ENCODE peak calls at places on chromosome 18, in eight cellular contexts. A, T, I, D, L, C, U and E are unnamed samples.
A peak's percentile ranks its signal among the peaks of the same experiment; 100 is the strongest.

GRCh38 chr18:22703883-22704626 is 229.1 kb upstream of the RBBP8 start:
- DNase-seq in A (no peak), T (peak; percentile 23), I (no peak), D (peak; percentile 60), L (peak; percentile 60), C (peak; percentile 31), U (no peak), E (peak; percentile 30)

GRCh38 chr18:36514778-36515177 is 217.3 kb downstream of the FHOD3 start:
- DNase-seq in A (no peak), T (no peak), I (no peak), D (no peak), L (no peak), C (no peak), U (no peak), E (no peak)

GRCh38 chr18:7946724-7947377 is 379.7 kb downstream of the PTPRM start:
- DNase-seq in A (peak; percentile 38), T (no peak), I (peak; percentile 42), D (peak; percentile 73), L (peak; percentile 79), C (peak; percentile 74), U (peak; percentile 29), E (peak; percentile 53)

GRCh38 chr18:58394607-58395425 is 234.1 kb downstream of the ALPK2 start:
- DNase-seq in A (no peak), T (no peak), I (no peak), D (no peak), L (no peak), C (no peak), U (no peak), E (no peak)

GRCh38 chr18:906416-907170 is 1.9 kb downstream of the ADCYAP1 start:
- DNase-seq in A (no peak), T (no peak), I (no peak), D (peak; percentile 41), L (no peak), C (no peak), U (no peak), E (peak; percentile 14)

GRCh38 chr18:36620801-36621200 is 208.0 kb downstream of the TPGS2 start:
- DNase-seq in A (no peak), T (no peak), I (no peak), D (no peak), L (no peak), C (no peak), U (no peak), E (no peak)

GRCh38 chr18:67268530-67268929 is 248.0 kb downstream of the DSEL start:
- DNase-seq in A (no peak), T (no peak), I (no peak), D (no peak), L (no peak), C (no peak), U (no peak), E (no peak)

GRCh38 chr18:36337679-36338419 is 40.3 kb downstream of the FHOD3 start:
- DNase-seq in A (no peak), T (no peak), I (no peak), D (no peak), L (no peak), C (no peak), U (no peak), E (no peak)

GRCh38 chr18:670456-670996 is 13.1 kb downstream of the TYMS start:
- DNase-seq in A (no peak), T (no peak), I (no peak), D (no peak), L (no peak), C (no peak), U (no peak), E (no peak)

GRCh38 chr18:60117321-60117720 is 217.5 kb downstream of the PMAIP1 start:
- DNase-seq in A (no peak), T (no peak), I (no peak), D (no peak), L (no peak), C (no peak), U (no peak), E (no peak)

GRCh38 chr18:75854174-75854573 is 426.7 kb upstream of the SMIM21 start:
- DNase-seq in A (no peak), T (no peak), I (no peak), D (no peak), L (peak; percentile 33), C (no peak), U (peak; percentile 24), E (no peak)

GRCh38 chr18:24055878-24056277 is 41.3 kb downstream of the TTC39C start:
- DNase-seq in A (no peak), T (peak; percentile 13), I (no peak), D (no peak), L (no peak), C (no peak), U (no peak), E (no peak)

GRCh38 chr18:6055711-6056110 is 160.4 kb upstream of the TMEM200C start:
- DNase-seq in A (no peak), T (no peak), I (no peak), D (no peak), L (no peak), C (peak; percentile 90), U (no peak), E (no peak)

GRCh38 chr18:3458952-3459853 is 9.2 kb downstream of the TGIF1 start:
- DNase-seq in A (no peak), T (no peak), I (no peak), D (no peak), L (peak; percentile 88), C (peak; percentile 85), U (no peak), E (no peak)

DNA sequence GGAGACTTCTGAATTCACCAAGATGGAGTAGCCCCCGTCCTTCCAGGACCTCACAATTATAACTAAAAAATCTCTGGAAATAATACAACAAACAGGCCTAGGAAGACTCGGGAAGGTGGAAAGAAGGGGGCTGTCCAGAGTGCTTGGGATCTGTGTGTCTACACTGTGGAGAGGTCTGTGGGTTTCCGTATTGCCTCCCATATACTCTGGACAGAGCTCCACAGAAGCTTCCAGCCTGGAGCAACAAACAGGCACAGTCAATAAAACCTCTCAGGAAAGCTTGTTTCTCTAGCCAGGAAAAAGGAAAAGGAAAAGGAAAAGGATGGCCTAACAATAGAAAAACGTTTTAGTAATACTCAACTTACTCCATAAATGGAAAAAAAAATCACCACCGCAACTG is 655.9 kb downstream of the DSC3 start:
- DNase-seq in A (no peak), T (no peak), I (no peak), D (no peak), L (no peak), C (no peak), U (no peak), E (no peak)
- H3K4me3 ChIP-seq in A (no peak overlapping the region), T (no peak overlapping the region), I (no peak overlapping the region), D (no peak overlapping the region), L (no peak overlapping the region), C (no peak overlapping the region), U (no peak overlapping the region), E (no peak overlapping the region)

GRCh38 chr18:71808576-71808975 is 735.6 kb downstream of the CBLN2 start:
- DNase-seq in A (no peak), T (no peak), I (no peak), D (no peak), L (no peak), C (no peak), U (no peak), E (no peak)
- H3K9me3 ChIP-seq in A (no peaks in the 10 kb centered on the region), T (no peaks in the 10 kb centered on the region), I (peaks cover 3% of the 10 kb centered on the region), D (no peaks in the 10 kb centered on the region), L (no peaks in the 10 kb centered on the region), C (no peaks in the 10 kb centered on the region), U (no peaks in the 10 kb centered on the region), E (no peaks in the 10 kb centered on the region)

GRCh38 chr18:26863122-26863879 is 2.2 kb downstream of the AQP4 start:
- DNase-seq in A (peak; percentile 54), T (no peak), I (peak; percentile 92), D (peak; percentile 64), L (peak; percentile 33), C (no peak), U (peak; percentile 74), E (peak; percentile 59)
- TF ChIP-seq CTCF in A (no peak), T (no peak), I (no peak), D (no peak), L (no peak), C (no peak), U (no peak), E (no peak)

DNA sequence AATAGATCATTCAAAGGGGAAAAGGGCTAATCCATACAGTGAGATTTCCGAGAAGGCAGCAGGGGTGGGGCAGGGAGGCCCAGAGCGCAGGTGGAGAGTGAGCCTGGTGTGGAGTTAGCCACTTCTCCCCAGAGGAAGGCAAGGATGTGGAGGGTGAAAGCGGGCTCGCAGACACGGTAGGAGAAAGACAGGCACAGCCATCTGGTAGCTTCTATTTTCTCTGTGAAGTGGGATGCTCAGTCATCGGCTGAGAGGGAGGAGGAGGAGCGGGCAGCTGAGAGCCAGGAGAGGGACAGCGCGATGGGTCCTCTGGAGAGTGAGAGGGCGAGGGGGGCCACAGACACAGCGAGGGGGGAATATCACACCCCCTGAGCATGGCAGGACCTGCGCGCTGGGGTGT is 153.3 kb upstream of the NDUFV2 start:
- DNase-seq in A (no peak), T (no peak), I (no peak), D (no peak), L (no peak), C (peak; percentile 49), U (no peak), E (no peak)
- H3K4me3 ChIP-seq in A (no peak overlapping the region), T (no peak overlapping the region), I (no peak overlapping the region), D (no peak overlapping the region), L (no peak overlapping the region), C (peak overlapping the region; percentile 22), U (no peak overlapping the region), E (no peak overlapping the region)

DNA sequence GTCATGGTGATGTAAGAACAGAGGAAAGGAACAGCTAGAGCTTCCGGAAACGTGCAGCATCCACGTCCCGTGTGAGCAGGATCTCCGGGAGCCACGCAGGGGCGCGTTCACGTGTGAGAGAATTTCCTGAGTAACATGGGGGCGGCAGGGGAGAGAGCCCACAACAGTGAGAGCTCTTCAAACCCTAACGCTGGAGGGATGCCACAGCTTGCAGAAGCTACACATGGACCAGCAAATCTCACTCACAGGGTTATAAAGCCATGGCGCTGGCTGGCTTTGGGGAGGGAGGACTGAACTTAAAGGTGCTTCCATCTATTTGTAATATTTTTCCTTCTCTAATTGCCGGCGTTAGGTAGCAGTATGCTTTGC is 250.5 kb upstream of the SALL3 start:
- DNase-seq in A (no peak), T (no peak), I (peak; percentile 21), D (no peak), L (no peak), C (no peak), U (no peak), E (no peak)
- H3K9me3 ChIP-seq in A (no peaks in the 10 kb centered on the region), T (no peaks in the 10 kb centered on the region), I (no peaks in the 10 kb centered on the region), D (no peaks in the 10 kb centered on the region), L (no peaks in the 10 kb centered on the region), C (peaks cover 6% of the 10 kb centered on the region), U (no peaks in the 10 kb centered on the region), E (no peaks in the 10 kb centered on the region)

GRCh38 chr18:51135795-51136194 is 61.7 kb downstream of the MEX3C start:
- DNase-seq in A (no peak), T (no peak), I (no peak), D (no peak), L (peak; percentile 15), C (no peak), U (no peak), E (no peak)
- TF ChIP-seq CTCF in A (no peak), T (no peak), I (peak; percentile 34), D (peak; percentile 29), L (peak; percentile 28), C (peak; percentile 24), U (no peak), E (peak; percentile 12)